ENCODE peak calls at places on chromosomes 1 and 21, in four cellular contexts. E is WTC11, P is A549, F is HepG2. V is an unnamed sample.
A peak's percentile ranks its signal among the peaks of the same experiment; 100 is the strongest.

GRCh38 chr1:231359113-231359512 is 21.0 kb downstream of the SPRTN start:
- DNase-seq in E (no peak), P (peak; percentile 39), F (no peak), V (peak; percentile 16)

GRCh38 chr1:156725683-156726280 is 2.5 kb upstream of the METTL25B start:
- DNase-seq in E (peak; percentile 90), P (peak; percentile 89), F (peak; percentile 84), V (peak; percentile 87)

GRCh38 chr1:217138839-217139466 is 415.7 kb upstream of the ESRRG start:
- DNase-seq in E (peak; percentile 15), P (no peak), F (no peak), V (no peak)

GRCh38 chr1:67987046-67987799 is 63.2 kb downstream of the DIRAS3 start:
- DNase-seq in E (no peak), P (peak; percentile 87), F (no peak), V (no peak)

GRCh38 chr1:207050768-207051614 is at the start of gene YOD1:
- DNase-seq in E (peak; percentile 91), P (peak; percentile 93), F (peak; percentile 86), V (peak; percentile 89)

GRCh38 chr1:27605796-27606707 is 2.1 kb upstream of the AHDC1 start:
- DNase-seq in E (peak; percentile 82), P (peak; percentile 56), F (peak; percentile 58), V (peak; percentile 58)

GRCh38 chr1:11151854-11152612 is 37.1 kb upstream of the ANGPTL7 start:
- DNase-seq in E (no peak), P (no peak), F (no peak), V (no peak)

GRCh38 chr1:52127181-52128175 is 14.4 kb upstream of the ZFYVE9 start:
- DNase-seq in E (no peak), P (peak; percentile 59), F (peak; percentile 62), V (peak; percentile 47)

GRCh38 chr1:172973424-172973823 is 77.3 kb downstream of the TNFSF18 start:
- DNase-seq in E (no peak), P (no peak), F (no peak), V (no peak)

GRCh38 chr1:187491082-187491720 is 662.5 kb downstream of the PLA2G4A start:
- DNase-seq in E (no peak), P (peak; percentile 74), F (peak; percentile 45), V (no peak)

GRCh38 chr1:240174734-240175133 is 83.1 kb downstream of the FMN2 start:
- DNase-seq in E (no peak), P (no peak), F (no peak), V (no peak)

GRCh38 chr1:66333463-66334232 is 200.3 kb upstream of the SGIP1 start:
- DNase-seq in E (no peak), P (no peak), F (no peak), V (no peak)

GRCh38 chr1:236522937-236523703 is 662 bp upstream of the LGALS8 start:
- DNase-seq in E (peak; percentile 40), P (peak; percentile 13), F (peak; percentile 54), V (no peak)

GRCh38 chr21:39854572-39854971 is 12.7 kb upstream of the PCP4 start:
- DNase-seq in E (peak; percentile 61), P (no peak), F (no peak), V (no peak)

GRCh38 chr1:34825455-34826081 is 32.8 kb downstream of the GJA4 start:
- DNase-seq in E (no peak), P (no peak), F (peak; percentile 84), V (peak; percentile 14)

GRCh38 chr1:113980120-113980519 is 846 bp downstream of the OLFML3 start:
- DNase-seq in E (no peak), P (no peak), F (no peak), V (no peak)

GRCh38 chr1:24594328-24594598 is 38.4 kb downstream of the NCMAP start:
- DNase-seq in E (no peak), P (no peak), F (no peak), V (no peak)

GRCh38 chr1:98323906-98324358 is 337.6 kb upstream of the SNX7 start:
- DNase-seq in E (no peak), P (peak; percentile 92), F (no peak), V (no peak)

GRCh38 chr1:204925701-204926100 is 55.0 kb downstream of the NFASC start:
- DNase-seq in E (no peak), P (no peak), F (no peak), V (no peak)
- TF ChIP-seq NR3C1 in E (no peak), P (no peak), F (no peak), V (no peak)

GRCh38 chr1:162612606-162613400 is 19.5 kb upstream of the DDR2 start:
- DNase-seq in E (no peak), P (no peak), F (peak; percentile 4), V (no peak)
- TF ChIP-seq NR3C1 in E (no peak), P (no peak), F (no peak), V (no peak)

DNA sequence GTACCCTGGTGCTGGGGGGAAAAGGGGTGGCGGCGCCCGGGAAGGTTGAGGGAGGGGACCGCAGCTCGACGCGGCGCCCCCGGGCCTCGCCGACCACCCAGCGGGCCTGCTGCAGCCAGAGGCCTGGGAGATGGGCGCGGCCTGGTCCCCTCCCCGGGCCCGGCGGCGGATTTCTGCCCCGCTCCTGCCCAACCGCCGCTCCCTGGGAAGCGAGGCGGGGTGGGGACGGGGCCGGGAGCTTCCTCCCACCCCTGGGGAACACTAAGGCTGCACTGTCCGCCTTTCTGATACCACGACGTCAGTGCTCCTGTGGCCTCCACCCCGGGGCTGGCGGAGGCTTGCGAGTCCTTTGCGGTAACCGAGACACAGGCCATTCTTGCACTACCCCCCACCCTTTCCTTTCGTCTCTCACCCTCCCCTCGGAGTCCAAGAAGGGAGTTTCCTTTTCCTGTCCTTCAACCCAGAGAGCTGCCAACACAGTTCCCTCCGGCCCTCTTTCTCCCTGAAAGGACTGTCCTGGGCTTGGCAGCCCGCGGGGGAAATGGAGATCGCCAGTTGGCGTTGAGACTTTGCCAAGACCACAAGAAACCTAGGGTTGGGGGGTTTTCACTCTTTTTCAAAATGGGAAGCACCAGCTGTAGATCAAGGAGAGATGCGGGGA is 726 bp downstream of the SH3GLB1 start:
- DNase-seq in E (peak; percentile 50), P (peak; percentile 53), F (peak; percentile 9), V (peak; percentile 68)
- TF ChIP-seq NR3C1 in E (no peak), P (no peak), F (no peak), V (peak; percentile 30)

GRCh38 chr1:7519861-7520408 is 251.2 kb upstream of the VAMP3 start:
- DNase-seq in E (no peak), P (no peak), F (no peak), V (no peak)

GRCh38 chr1:7518411-7518810 is 252.7 kb upstream of the VAMP3 start:
- DNase-seq in E (no peak), P (no peak), F (no peak), V (no peak)

GRCh38 chr1:7519181-7519860 is 251.8 kb upstream of the VAMP3 start:
- DNase-seq in E (no peak), P (no peak), F (no peak), V (no peak)

GRCh38 chr1:7521803-7522202 is 249.3 kb upstream of the VAMP3 start:
- DNase-seq in E (no peak), P (no peak), F (no peak), V (no peak)

GRCh38 chr1:7520496-7520895 is 250.6 kb upstream of the VAMP3 start:
- DNase-seq in E (no peak), P (no peak), F (no peak), V (no peak)
- TF ChIP-seq NR3C1 in E (no peak), P (no peak), F (no peak), V (no peak)

DNA sequence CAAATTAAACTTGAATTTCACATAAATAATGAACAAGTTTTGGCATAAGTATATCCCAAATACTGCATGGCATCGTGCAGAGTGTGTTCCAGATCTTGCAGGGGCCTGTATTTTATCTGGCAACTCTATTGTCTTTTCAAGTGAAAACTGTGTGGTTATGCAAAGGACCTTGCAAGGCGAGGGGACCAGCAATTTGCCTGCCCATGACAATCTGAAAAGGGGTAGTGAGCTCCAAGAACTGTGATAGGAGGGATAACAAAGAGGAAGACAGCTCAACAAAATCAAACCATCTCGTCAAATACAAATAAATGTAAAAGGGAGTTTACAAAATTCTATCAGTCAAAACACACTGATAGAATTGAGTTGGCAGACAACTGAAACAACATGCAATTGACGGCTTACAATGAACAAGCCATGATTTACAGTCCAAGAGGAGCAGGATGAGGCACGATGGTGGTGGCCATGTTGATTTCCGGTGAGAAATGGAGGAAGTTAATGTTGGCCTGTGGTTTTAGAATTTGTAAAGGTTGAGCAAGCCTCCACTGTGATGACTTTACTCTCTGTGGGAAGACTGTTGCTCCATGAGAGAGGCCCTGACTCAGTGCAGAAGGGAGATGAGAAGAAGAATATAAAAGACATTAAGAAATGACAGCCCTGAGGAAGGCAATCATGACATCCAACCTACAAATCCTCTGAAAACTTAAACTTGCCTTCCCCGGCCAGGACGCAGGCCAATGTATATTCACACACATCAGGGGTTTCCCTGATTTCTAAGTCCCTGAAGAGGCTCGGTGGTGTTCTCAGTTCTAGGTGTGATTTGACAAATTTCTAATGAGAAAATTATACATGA is 132.2 kb downstream of the ADSS2 start:
- DNase-seq in E (no peak), P (no peak), F (no peak), V (no peak)
- TF ChIP-seq NR3C1 in E (no peak), P (no peak), F (no peak), V (no peak)

GRCh38 chr21:42097860-42098259 is 26.7 kb downstream of the UMODL1 start:
- DNase-seq in E (no peak), P (peak; percentile 84), F (peak; percentile 55), V (peak; percentile 16)
- TF ChIP-seq NR3C1 in E (no peak), P (no peak), F (no peak), V (no peak)

GRCh38 chr1:78491311-78492071 is 717 bp downstream of the PTGFR start:
- DNase-seq in E (peak; percentile 64), P (no peak), F (no peak), V (no peak)
- TF ChIP-seq NR3C1 in E (no peak), P (no peak), F (no peak), V (no peak)

GRCh38 chr1:43835141-43836021 is 98.2 kb upstream of the ARTN start:
- DNase-seq in E (no peak), P (no peak), F (no peak), V (peak; percentile 89)
- TF ChIP-seq NR3C1 in E (no peak), P (no peak), F (no peak), V (no peak)

GRCh38 chr21:25573409-25574206 is 33.7 kb downstream of the MRPL39 start:
- DNase-seq in E (no peak), P (peak; percentile 29), F (peak; percentile 6), V (peak; percentile 38)
- TF ChIP-seq NR3C1 in E (no peak), P (no peak), F (no peak), V (no peak)

DNA sequence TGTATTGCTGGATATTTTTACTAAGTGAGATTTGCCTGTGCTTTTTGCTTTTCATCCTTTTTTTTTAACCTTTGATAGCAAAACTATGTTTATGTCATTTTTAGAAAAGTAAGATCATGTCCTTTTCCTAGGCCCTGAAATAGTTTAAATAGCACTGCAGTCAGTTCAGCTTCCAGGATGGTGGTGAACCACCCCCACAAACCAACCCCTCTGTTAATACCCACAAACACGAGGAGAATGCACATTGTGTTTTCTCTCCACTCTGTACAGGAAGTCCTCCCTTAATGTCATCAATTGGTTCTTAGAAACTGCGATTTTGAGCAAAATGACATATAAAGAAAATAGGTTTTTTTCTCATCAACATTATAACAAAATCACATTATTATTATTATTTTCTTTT is 117.7 kb upstream of the DSCAM start:
- DNase-seq in E (no peak), P (no peak), F (no peak), V (no peak)
- TF ChIP-seq NR3C1 in E (no peak), P (no peak), F (no peak), V (no peak)

V was measured in K562.